ENCODE peak calls at places on chromosomes 1 and 21, in four cellular contexts. T, B, Y and I are unnamed samples.

GRCh38 chr1:183543619-183544204 is 46.5 kb downstream of the NCF2 start:
- DNase-seq in T (no peak), B (peak), Y (peak), I (no peak)

GRCh38 chr1:116794804-116795481 is 40.7 kb downstream of the CD2 start:
- DNase-seq in T (no peak), B (no peak), Y (no peak), I (no peak)

GRCh38 chr1:216665381-216665780 is 57.8 kb downstream of the ESRRG start:
- DNase-seq in T (no peak), B (no peak), Y (no peak), I (no peak)

GRCh38 chr21:15080504-15080903 is 15.7 kb upstream of the NRIP1 start:
- DNase-seq in T (no peak), B (no peak), Y (no peak), I (no peak)

GRCh38 chr1:42177551-42177981 is 13.0 kb upstream of the GUCA2A start:
- DNase-seq in T (no peak), B (peak), Y (no peak), I (no peak)

GRCh38 chr1:205581321-205581980 is 50.4 kb downstream of the ELK4 start:
- DNase-seq in T (peak), B (no peak), Y (no peak), I (no peak)

GRCh38 chr1:163589735-163590134 is 268.0 kb downstream of the NUF2 start:
- DNase-seq in T (no peak), B (no peak), Y (no peak), I (no peak)

GRCh38 chr1:118143136-118143535 is 41.9 kb downstream of the SPAG17 start:
- DNase-seq in T (no peak), B (no peak), Y (no peak), I (peak)

GRCh38 chr1:39081266-39082139 is 55.4 kb downstream of the NDUFS5 start:
- DNase-seq in T (peak), B (peak), Y (no peak), I (peak)

GRCh38 chr1:211825990-211826389 is 4.6 kb downstream of the LPGAT1 start:
- DNase-seq in T (no peak), B (peak), Y (no peak), I (no peak)

GRCh38 chr1:189289346-189289745 is 1188.3 kb downstream of the BRINP3 start:
- DNase-seq in T (no peak), B (no peak), Y (no peak), I (no peak)

GRCh38 chr1:21944261-21945074 is 7.4 kb upstream of the HSPG2 start:
- DNase-seq in T (no peak), B (no peak), Y (no peak), I (no peak)

GRCh38 chr1:56073614-56074356 is 505.6 kb downstream of the PLPP3 start:
- DNase-seq in T (no peak), B (no peak), Y (peak), I (peak)